ENCODE peak calls at places on chromosomes 12 and 14, in nine cellular contexts. A is NCI-H460; M is activated T-cell treated with anti-CD3 and anti-CD28 coated beads, Interleukin-2, amount 50 U/mL, for 72 hours; B is T-helper 2 cell; L is iris pigment epithelial cell; S is CD4-positive, alpha-beta memory T cell; N is LHCN-M2; Q is activated CD4-positive, alpha-beta T cell treated with anti-CD3 and anti-CD28 coated beads, Interleukin-2, amount 50 U/mL, for 1 hour; K is AG04450. U is an unnamed sample.

GRCh38 chr12:84136862-84137367 is 775.7 kb downstream of the SLC6A15 start:
- DNase-seq in M (no peak), S (no peak), A (peak), B (no peak), N (no peak), L (peak), Q (no peak), K (no peak), U (no peak)

GRCh38 chr14:87888136-87888999 is 104.6 kb downstream of the GALC start:
- DNase-seq in L (no peak), N (no peak), A (peak), B (no peak), Q (no peak), K (no peak), M (peak), S (no peak), U (peak)

GRCh38 chr14:102916347-102917055 is 6.0 kb upstream of the AMN start:
- DNase-seq in M (no peak), S (no peak), A (no peak), K (no peak), L (no peak), B (no peak), N (no peak), Q (no peak), U (no peak)

GRCh38 chr12:3722368-3722767 is 30.5 kb downstream of the CRACR2A start:
- DNase-seq in M (no peak), Q (no peak), A (no peak), K (no peak), B (no peak), N (no peak), S (no peak), L (no peak), U (no peak)

GRCh38 chr12:52956987-52957386 is 8.1 kb downstream of the KRT18 start:
- DNase-seq in Q (no peak), K (no peak), L (peak), A (no peak), N (no peak), M (no peak), S (no peak), B (no peak), U (no peak)

GRCh38 chr12:126932156-126932555 is 1334.8 kb upstream of the TMEM132C start:
- DNase-seq in S (no peak), K (no peak), M (no peak), N (no peak), L (no peak), B (no peak), Q (no peak), A (no peak), U (no peak)

GRCh38 chr14:51929920-51930682 is 59.2 kb upstream of the RTRAF start:
- DNase-seq in S (no peak), B (no peak), A (no peak), Q (no peak), K (no peak), L (no peak), M (no peak), N (no peak), U (no peak)

GRCh38 chr12:24768415-24768814 is 180.5 kb downstream of the BCAT1 start:
- DNase-seq in B (no peak), A (no peak), Q (no peak), L (no peak), N (no peak), K (no peak), S (no peak), M (no peak), U (no peak)

GRCh38 chr12:20194171-20194570 is 174.2 kb upstream of the PDE3A start:
- DNase-seq in B (no peak), L (peak), A (no peak), Q (no peak), K (no peak), S (no peak), N (peak), M (no peak), U (no peak)

GRCh38 chr12:120261951-120262851 is 3.3 kb downstream of the PXN start:
- DNase-seq in B (no peak), M (peak), S (no peak), N (peak), Q (no peak), L (peak), A (peak), K (no peak), U (peak)

GRCh38 chr12:52291267-52291935 is at the start of gene KRT81:
- DNase-seq in N (no peak), L (no peak), Q (no peak), B (no peak), M (no peak), K (no peak), A (no peak), S (no peak), U (no peak)

GRCh38 chr12:119239040-119239439 is 60.3 kb downstream of the HSPB8 start:
- DNase-seq in A (no peak), K (no peak), L (no peak), M (no peak), Q (no peak), S (no peak), N (no peak), B (no peak), U (no peak)

GRCh38 chr14:91177073-91177796 is 63.4 kb downstream of the DGLUCY start:
- DNase-seq in Q (peak), L (peak), N (peak), A (peak), S (peak), K (no peak), B (no peak), M (peak), U (peak)

GRCh38 chr14:54446201-54446693 is 5.1 kb upstream of the CNIH1 start:
- DNase-seq in Q (no peak), L (no peak), S (no peak), B (no peak), K (no peak), M (no peak), N (no peak), A (no peak), U (no peak)

GRCh38 chr12:90065301-90065801 is 356.7 kb upstream of the ATP2B1 start:
- DNase-seq in M (no peak), B (no peak), K (no peak), Q (no peak), L (no peak), A (peak), S (no peak), N (peak), U (no peak)

GRCh38 chr12:92065018-92065499 is 80.6 kb downstream of the BTG1 start:
- DNase-seq in S (peak), B (no peak), Q (peak), M (peak), A (no peak), N (peak), L (peak), K (no peak), U (peak)

GRCh38 chr12:131471946-131472732 is 238.8 kb upstream of the SFSWAP start:
- DNase-seq in B (no peak), N (no peak), Q (no peak), K (no peak), A (no peak), M (no peak), S (no peak), L (no peak), U (no peak)

GRCh38 chr12:124456652-124457152 is 110.7 kb downstream of the NCOR2 start:
- DNase-seq in A (no peak), B (no peak), Q (no peak), N (no peak), M (peak), K (no peak), L (no peak), S (peak), U (peak)

GRCh38 chr14:74620497-74620921 is 8.5 kb upstream of the LTBP2 start:
- DNase-seq in Q (no peak), A (no peak), M (peak), S (peak), K (peak), L (peak), B (no peak), N (peak), U (peak)

GRCh38 chr12:131282292-131283080 is 328.8 kb downstream of the ADGRD1 start:
- DNase-seq in S (no peak), A (no peak), Q (no peak), B (no peak), N (no peak), L (no peak), K (no peak), M (no peak), U (no peak)

GRCh38 chr12:88375301-88375959 is 204.8 kb downstream of the KITLG start:
- DNase-seq in S (no peak), Q (no peak), K (no peak), N (peak), M (no peak), B (no peak), A (no peak), L (peak), U (no peak)

GRCh38 chr14:29810657-29811056 is 117.0 kb downstream of the PRKD1 start:
- DNase-seq in Q (no peak), K (no peak), S (no peak), L (no peak), B (no peak), M (no peak), N (peak), A (no peak), U (no peak)

GRCh38 chr12:53241623-53242412 is 9.8 kb upstream of the RARG start:
- DNase-seq in S (no peak), L (no peak), K (no peak), A (no peak), B (no peak), M (no peak), N (no peak), Q (no peak), U (no peak)

GRCh38 chr12:108969622-108970021 is 51.2 kb downstream of the SVOP start:
- DNase-seq in B (no peak), M (no peak), S (no peak), K (no peak), N (no peak), A (no peak), Q (no peak), L (no peak), U (no peak)

GRCh38 chr12:13539051-13539450 is 342.5 kb downstream of the EMP1 start:
- DNase-seq in N (no peak), B (no peak), Q (no peak), L (no peak), A (no peak), S (no peak), K (no peak), M (no peak), U (no peak)

GRCh38 chr12:116495260-116495659 is 63.9 kb upstream of the MAP1LC3B2 start:
- DNase-seq in B (no peak), N (peak), K (no peak), L (peak), S (no peak), M (no peak), Q (no peak), A (no peak), U (no peak)

GRCh38 chr14:92121670-92122350 is at the start of the genes CPSF2 and NDUFB1:
- DNase-seq in N (peak), M (peak), Q (peak), S (peak), B (peak), A (peak), K (no peak), L (peak), U (peak)

GRCh38 chr14:39563361-39563760 is 131.1 kb upstream of the FBXO33 start:
- DNase-seq in A (peak), K (no peak), L (no peak), N (no peak), M (no peak), Q (no peak), B (no peak), S (no peak), U (no peak)

GRCh38 chr14:63843796-63844195 is 9.0 kb upstream of the SYNE2 start:
- DNase-seq in M (no peak), Q (no peak), K (no peak), A (no peak), N (no peak), S (no peak), L (no peak), B (no peak), U (no peak)

GRCh38 chr12:124565071-124565491 is 2.3 kb downstream of the NCOR2 start:
- DNase-seq in B (no peak), S (no peak), N (peak), K (no peak), A (no peak), Q (no peak), L (no peak), M (no peak), U (peak)

GRCh38 chr12:30847259-30847658 is 79.3 kb upstream of the TSPAN11 start:
- DNase-seq in A (peak), K (peak), S (no peak), L (peak), N (peak), B (no peak), M (peak), Q (no peak), U (peak)

GRCh38 chr14:70045715-70046535 is 142.8 kb downstream of the SLC8A3 start:
- DNase-seq in Q (no peak), L (peak), B (no peak), M (no peak), N (peak), S (no peak), A (peak), K (peak), U (peak)

GRCh38 chr12:124053855-124054254 is 80.8 kb downstream of the ZNF664 start:
- DNase-seq in K (peak), Q (no peak), S (no peak), N (peak), B (no peak), M (no peak), A (peak), L (peak), U (no peak)

GRCh38 chr14:64549016-64549415 is 745 bp upstream of the PPP1R36 start:
- DNase-seq in K (no peak), A (no peak), S (no peak), B (no peak), M (no peak), Q (no peak), L (no peak), N (no peak), U (no peak)

U was measured in stimulated activated naive CD8-positive, alpha-beta T cell treated with anti-CD3 and anti-CD28 coated beads, Interleukin-15, Interleukin-2, amounts not matched to agents 100 U/mL and 50 U/mL, for 24 hours.